ENCODE peak calls at places on chromosomes 7 and 10, in four cellular contexts. F is HepG2, U is K562, K is H1. P is an unnamed sample.
A peak's percentile ranks its signal among the peaks of the same experiment; 100 is the strongest.

GRCh38 chr10:23826399-23826798 is 382.5 kb upstream of the KIAA1217 start:
- DNase-seq in F (peak; percentile 13), U (no peak), K (peak; percentile 57), P (no peak)

GRCh38 chr10:58435297-58435696 is 50.1 kb downstream of the TFAM start:
- DNase-seq in K (no peak), F (peak; percentile 44), U (no peak), P (peak; percentile 48)

GRCh38 chr7:1951600-1951999 is 281.1 kb downstream of the MAD1L1 start:
- DNase-seq in K (no peak), F (no peak), U (no peak), P (no peak)

GRCh38 chr10:32413513-32413912 is 32.4 kb upstream of the CCDC7 start:
- DNase-seq in U (no peak), F (no peak), K (no peak), P (peak; percentile 25)

GRCh38 chr10:48658243-48658888 is 26.3 kb upstream of the WDFY4 start:
- DNase-seq in K (peak; percentile 92), U (peak; percentile 79), F (peak; percentile 56), P (peak; percentile 73)

GRCh38 chr10:18607503-18607902 is 43.9 kb downstream of the NSUN6 start:
- DNase-seq in K (no peak), F (peak; percentile 37), U (peak; percentile 55), P (peak; percentile 82)

GRCh38 chr7:127844707-127845331 is 186.4 kb downstream of the LRRC4 start:
- DNase-seq in F (no peak), K (no peak), U (peak; percentile 53), P (no peak)

GRCh38 chr10:75651452-75651851 is 220.0 kb downstream of the LRMDA start:
- DNase-seq in U (no peak), F (peak; percentile 13), K (no peak), P (peak; percentile 33)

GRCh38 chr10:97188234-97188847 is 2.6 kb upstream of the SLIT1 start:
- DNase-seq in F (no peak), K (no peak), U (no peak), P (no peak)

GRCh38 chr7:107236857-107237256 is 68.1 kb downstream of the HBP1 start:
- DNase-seq in U (no peak), K (no peak), F (no peak), P (no peak)

GRCh38 chr10:71314028-71314693 is 4.9 kb upstream of the SLC29A3 start:
- DNase-seq in F (no peak), K (peak; percentile 73), U (peak; percentile 90), P (peak; percentile 70)

GRCh38 chr7:6613706-6614105 is 1.7 kb upstream of the ZNF853 start:
- DNase-seq in K (no peak), U (no peak), F (no peak), P (no peak)

GRCh38 chr7:18064242-18064838 is 36.7 kb upstream of the PRPS1L1 start:
- DNase-seq in K (peak; percentile 80), F (peak; percentile 15), U (peak; percentile 25), P (no peak)

GRCh38 chr10:50508315-50509051 is 115.3 kb downstream of the SGMS1 start:
- DNase-seq in F (peak; percentile 35), U (no peak), K (no peak), P (no peak)

GRCh38 chr7:64849250-64849923 is 53.7 kb upstream of the ZNF273 start:
- DNase-seq in U (peak; percentile 54), F (no peak), K (no peak), P (no peak)

GRCh38 chr10:32929634-32930033 is 28.4 kb downstream of the ITGB1 start:
- DNase-seq in F (no peak), U (no peak), K (no peak), P (no peak)

GRCh38 chr10:25405871-25406270 is 231.1 kb downstream of the GPR158 start:
- DNase-seq in U (no peak), K (no peak), F (no peak), P (no peak)

GRCh38 chr10:4717670-4718069 is 108.3 kb upstream of the AKR1E2 start:
- DNase-seq in U (no peak), F (no peak), K (no peak), P (no peak)

GRCh38 chr7:31443457-31443856 is 70.4 kb upstream of the ITPRID1 start:
- DNase-seq in F (peak; percentile 26), K (no peak), U (peak; percentile 63), P (peak; percentile 60)
- TF ChIP-seq RNF2 in F (no peak), K (no peak), U (no peak), P (no peak)

GRCh38 chr7:91285966-91286365 is 21.7 kb downstream of the FZD1 start:
- DNase-seq in K (no peak), U (no peak), F (no peak), P (no peak)
- TF ChIP-seq CTCF in K (no peak), U (no peak), F (no peak), P (no peak)

DNA sequence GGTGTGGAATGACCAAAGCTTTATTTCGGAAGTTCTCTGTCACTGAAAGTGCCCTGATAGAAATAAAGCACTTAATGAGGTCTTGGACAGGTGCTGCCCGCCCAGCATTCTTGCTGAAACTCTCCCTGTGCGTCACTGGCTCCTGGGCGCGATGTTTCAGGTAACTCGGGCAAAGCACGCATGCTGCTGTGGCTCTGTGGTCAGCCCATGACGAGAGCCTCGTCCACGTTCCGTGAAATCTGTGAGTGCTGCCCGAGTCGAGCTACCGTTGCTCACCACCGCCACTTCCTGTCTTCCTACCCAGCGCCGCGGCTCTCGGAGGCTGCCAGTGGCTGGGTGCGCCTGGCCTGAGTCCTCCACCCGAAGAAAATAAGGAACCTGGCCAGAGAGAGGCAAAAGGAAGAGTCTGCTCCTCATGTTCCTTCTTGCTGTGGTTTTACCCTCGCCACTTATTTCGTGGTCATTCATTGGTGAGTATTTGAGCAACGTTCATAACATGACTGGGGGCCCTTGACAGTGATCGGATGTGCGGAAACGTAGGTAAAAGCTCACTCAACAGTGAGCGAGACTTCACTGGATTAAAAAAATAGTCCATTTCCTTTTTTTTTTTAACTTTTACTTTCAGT is 95.5 kb downstream of the MAP3K8 start:
- DNase-seq in F (no peak), U (no peak), K (no peak), P (no peak)
- TF ChIP-seq EP300 in F (no peak), U (no peak), K (no peak), P (no peak)

GRCh38 chr10:127999291-127999690 is 92.4 kb downstream of the PTPRE start:
- DNase-seq in K (no peak), U (no peak), F (no peak), P (no peak)

GRCh38 chr10:127997241-127997640 is 90.3 kb downstream of the PTPRE start:
- DNase-seq in F (no peak), U (no peak), K (no peak), P (no peak)

GRCh38 chr10:127998517-127999144 is 91.7 kb downstream of the PTPRE start:
- DNase-seq in F (no peak), K (no peak), U (no peak), P (no peak)

GRCh38 chr10:127997937-127998336 is 91.0 kb downstream of the PTPRE start:
- DNase-seq in U (no peak), F (no peak), K (no peak), P (no peak)

GRCh38 chr10:127996586-127996985 is 89.7 kb downstream of the PTPRE start:
- DNase-seq in F (no peak), K (no peak), U (no peak), P (no peak)
- TF ChIP-seq RNF2 in F (no peak), K (no peak), U (no peak), P (no peak)

GRCh38 chr10:35219906-35220890 is 93.6 kb downstream of the CREM start:
- DNase-seq in U (no peak), F (peak; percentile 52), K (no peak), P (no peak)

GRCh38 chr10:35217458-35217857 is 90.8 kb downstream of the CREM start:
- DNase-seq in F (no peak), K (no peak), U (no peak), P (no peak)

GRCh38 chr10:35219292-35219691 is 92.6 kb downstream of the CREM start:
- DNase-seq in F (no peak), K (no peak), U (no peak), P (no peak)

GRCh38 chr10:35216303-35216905 is 89.8 kb downstream of the CREM start:
- DNase-seq in K (no peak), U (no peak), F (peak; percentile 29), P (no peak)

DNA sequence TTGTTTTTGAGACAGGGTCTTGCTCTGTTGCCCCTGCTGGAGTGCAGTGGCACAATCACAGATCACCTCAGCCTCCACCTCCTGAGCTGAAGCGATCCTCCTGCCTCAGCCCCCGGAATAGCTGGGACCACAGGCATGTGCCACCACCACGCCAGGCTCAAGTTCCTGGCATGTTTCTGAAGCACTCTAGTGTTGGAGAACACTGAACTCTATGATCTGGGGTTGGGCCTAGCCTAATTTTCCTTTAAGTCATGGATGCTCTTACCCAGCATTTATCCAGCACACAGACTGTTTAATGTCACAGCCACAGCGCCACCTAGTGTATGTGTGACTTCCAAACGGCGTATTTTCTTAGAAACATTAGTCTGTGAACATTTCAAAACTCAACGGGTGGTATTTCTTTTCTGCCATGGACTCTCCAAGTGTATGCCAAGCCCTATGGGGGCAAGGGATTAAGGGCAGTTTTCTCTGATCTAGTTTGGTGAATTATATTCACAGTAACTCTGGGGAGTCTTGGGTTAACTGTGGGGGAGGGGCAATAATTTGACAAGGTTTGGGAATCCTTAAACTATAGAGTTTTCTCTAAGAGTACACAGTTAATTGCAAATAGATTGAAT is 91.8 kb downstream of the CREM start:
- DNase-seq in F (peak; percentile 77), U (peak; percentile 58), K (peak; percentile 77), P (peak; percentile 66)
- TF ChIP-seq CTCF in F (peak; percentile 83), U (peak; percentile 81), K (no peak), P (peak; percentile 95)

GRCh38 chr7:96976106-96976505 is 29.2 kb upstream of the DLX6 start:
- DNase-seq in F (no peak), U (no peak), K (no peak), P (no peak)
- TF ChIP-seq EP300 in F (no peak), U (no peak), K (no peak), P (no peak)